ENCODE peak calls at places on chromosomes 2 and 18, in four cellular contexts. R is IMR-90, C is gastrocnemius medialis, F is sigmoid colon. G is an unnamed sample.

GRCh38 chr2:72888438-72889202 is 1.4 kb downstream of the SPR start:
- DNase-seq in R (no peak), C (no peak), F (no peak), G (no peak)

GRCh38 chr2:33380661-33381183 is 95.7 kb upstream of the RASGRP3 start:
- DNase-seq in R (no peak), C (no peak), F (no peak), G (no peak)

GRCh38 chr2:82650038-82650437 is 1809.0 kb downstream of the SUCLG1 start:
- DNase-seq in R (no peak), C (no peak), F (no peak), G (no peak)

GRCh38 chr2:131431336-131431735 is 44.6 kb upstream of the TUBA3D start:
- DNase-seq in R (peak; percentile 54), C (no peak), F (no peak), G (no peak)

GRCh38 chr18:67644226-67644625 is 127.7 kb upstream of the DSEL start:
- DNase-seq in R (no peak), C (no peak), F (no peak), G (no peak)

GRCh38 chr2:48428449-48428848 is 101.5 kb upstream of the STON1 start:
- DNase-seq in R (no peak), C (no peak), F (no peak), G (no peak)

GRCh38 chr2:238669581-238670340 is 178.1 kb upstream of the TWIST2 start:
- DNase-seq in R (no peak), C (no peak), F (no peak), G (no peak)

GRCh38 chr2:10278763-10279471 is 23.8 kb upstream of the HPCAL1 start:
- DNase-seq in R (no peak), C (no peak), F (peak; percentile 46), G (no peak)

GRCh38 chr18:2848145-2848878 is 1.5 kb downstream of the EMILIN2 start:
- DNase-seq in R (no peak), C (no peak), F (no peak), G (peak; percentile 36)

GRCh38 chr2:31558401-31559295 is 22.1 kb downstream of the SRD5A2 start:
- DNase-seq in R (peak; percentile 20), C (no peak), F (no peak), G (peak; percentile 50)

GRCh38 chr2:198053173-198053572 is 248.8 kb downstream of the PLCL1 start:
- DNase-seq in R (no peak), C (no peak), F (no peak), G (no peak)

GRCh38 chr2:181742908-181743722 is 62.8 kb upstream of the NEUROD1 start:
- DNase-seq in R (peak; percentile 73), C (no peak), F (no peak), G (peak; percentile 83)

GRCh38 chr2:74119912-74120825 is 27.5 kb downstream of the BOLA3 start:
- DNase-seq in R (peak; percentile 69), C (peak; percentile 29), F (peak; percentile 90), G (peak; percentile 89)

GRCh38 chr2:150531626-150532419 is 44.4 kb upstream of the RND3 start:
- DNase-seq in R (peak; percentile 57), C (no peak), F (no peak), G (no peak)

GRCh38 chr18:26458526-26459232 is 89.7 kb downstream of the KCTD1 start:
- DNase-seq in R (peak; percentile 80), C (no peak), F (no peak), G (no peak)

GRCh38 chr2:145339646-145340045 is 819.7 kb upstream of the ZEB2 start:
- DNase-seq in R (no peak), C (no peak), F (no peak), G (peak; percentile 41)

GRCh38 chr2:219983836-219984235 is 356.4 kb downstream of the SLC4A3 start:
- DNase-seq in R (peak; percentile 69), C (no peak), F (no peak), G (peak; percentile 62)

GRCh38 chr18:23578891-23579653 is 7.2 kb downstream of the NPC1 start:
- DNase-seq in R (peak; percentile 49), C (no peak), F (no peak), G (peak; percentile 48)

GRCh38 chr2:238789317-238789806 is 58.5 kb upstream of the TWIST2 start:
- DNase-seq in R (no peak), C (no peak), F (no peak), G (no peak)

GRCh38 chr18:36662000-36662399 is 166.8 kb downstream of the TPGS2 start:
- DNase-seq in R (peak; percentile 28), C (no peak), F (no peak), G (peak; percentile 32)

GRCh38 chr2:191740016-191740419 is 62.1 kb downstream of the NABP1 start:
- DNase-seq in R (no peak), C (no peak), F (no peak), G (no peak)

GRCh38 chr2:129443235-129443884 is 536.1 kb upstream of the RAB6C start:
- DNase-seq in R (no peak), C (no peak), F (no peak), G (no peak)

GRCh38 chr2:216414772-216415319 is 2.6 kb downstream of the SMARCAL1 start:
- DNase-seq in R (no peak), C (no peak), F (no peak), G (no peak)

GRCh38 chr2:65379721-65380171 is 52.7 kb downstream of the SPRED2 start:
- DNase-seq in R (no peak), C (no peak), F (no peak), G (no peak)

GRCh38 chr2:65532937-65533336 is 100.5 kb upstream of the SPRED2 start:
- DNase-seq in R (no peak), C (no peak), F (no peak), G (no peak)

GRCh38 chr2:195486987-195487644 is 169.9 kb upstream of the SLC39A10 start:
- DNase-seq in R (peak; percentile 81), C (no peak), F (no peak), G (peak; percentile 69)

DNA sequence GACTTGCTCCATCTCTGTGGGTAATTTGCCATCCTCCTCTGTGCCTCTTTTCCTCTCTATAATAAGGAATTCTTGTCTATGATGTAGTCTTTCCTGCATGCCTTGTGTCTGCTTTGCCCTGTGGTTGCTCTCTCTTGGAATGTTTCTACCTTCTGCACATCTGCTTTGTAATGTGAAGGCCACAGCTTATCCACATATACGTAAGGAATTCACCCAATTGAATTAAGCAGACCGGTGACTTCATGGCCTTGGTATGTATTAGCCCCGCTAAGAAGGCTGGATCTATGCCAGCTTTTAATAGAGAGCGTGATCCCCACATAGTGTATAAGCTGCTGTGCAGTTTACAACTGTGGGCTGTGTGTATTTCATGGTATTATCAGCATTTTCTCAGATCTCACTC is 274.7 kb downstream of the RNF144A start:
- DNase-seq in R (peak; percentile 62), C (no peak), F (no peak), G (peak; percentile 83)
- H3K4me3 ChIP-seq in R (no peak overlapping the region), C (no peak overlapping the region), F (no peak overlapping the region), G (no peak overlapping the region)

DNA sequence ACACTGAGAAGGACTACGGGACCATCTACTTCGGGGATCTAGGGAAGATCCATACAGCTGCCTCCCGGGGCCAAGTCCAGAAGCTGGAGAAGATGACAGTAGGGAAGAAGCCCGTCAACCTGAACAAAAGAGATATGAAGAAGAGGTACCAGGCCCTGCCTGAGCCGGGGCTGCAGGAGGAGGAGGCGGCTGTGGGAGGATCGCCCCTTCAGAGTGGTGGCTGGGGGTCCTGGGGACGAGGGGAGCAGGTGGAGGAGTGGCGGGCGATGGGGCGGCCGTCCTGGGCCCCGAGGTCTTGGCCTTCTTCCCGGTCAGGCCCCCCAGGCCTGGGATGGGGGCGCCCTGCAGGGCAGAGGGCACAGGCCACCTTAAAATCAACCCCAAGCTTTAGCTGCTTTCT is 524 bp downstream of the ANKRD30B start:
- DNase-seq in R (no peak), C (no peak), F (no peak), G (no peak)
- H3K4me3 ChIP-seq in R (no peak overlapping the region), C (no peak overlapping the region), F (no peak overlapping the region), G (peak overlapping the region; percentile 44)

DNA sequence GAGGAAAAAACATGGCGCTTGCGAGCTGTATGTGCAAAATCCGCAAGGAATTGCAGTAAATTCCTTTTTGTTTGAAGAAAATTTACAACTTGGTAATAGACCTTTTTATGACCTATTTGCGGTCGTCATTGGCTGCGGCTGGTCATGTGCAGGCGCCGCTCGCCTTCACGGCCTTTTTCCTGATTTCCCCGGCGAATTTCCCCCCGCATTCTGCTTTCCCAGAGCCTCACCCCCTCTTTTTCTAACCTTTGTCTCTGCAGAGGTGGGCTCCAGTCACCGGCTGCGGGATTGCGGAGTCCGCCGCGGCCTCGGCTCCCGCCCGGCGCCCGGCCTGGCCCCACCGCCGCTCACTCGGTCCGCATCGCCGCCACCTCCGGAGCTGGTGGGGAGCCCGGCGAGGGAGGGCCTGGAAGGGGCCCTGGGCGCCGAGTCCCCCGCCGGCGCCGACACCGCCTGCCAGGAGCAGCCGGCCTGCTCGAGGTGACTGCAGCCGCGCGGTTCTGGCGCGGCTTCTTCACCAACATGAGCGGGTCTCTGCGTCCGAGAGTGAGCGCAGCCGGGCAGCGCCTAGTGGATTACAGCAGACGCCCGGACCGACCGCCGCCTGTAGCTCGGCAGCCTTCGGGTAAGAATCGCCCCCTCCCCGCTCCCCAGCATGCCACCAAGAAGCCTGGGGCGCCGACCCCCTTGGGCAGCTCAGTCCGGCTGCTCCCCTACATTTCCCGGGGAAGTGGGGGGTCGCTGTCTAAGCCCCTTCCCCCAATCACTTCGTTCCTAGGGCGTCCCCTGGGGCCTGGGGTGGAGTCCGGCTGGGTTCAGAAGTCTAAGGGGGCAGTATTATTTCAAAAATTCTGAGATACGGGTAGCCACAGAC is 7.1 kb downstream of the HOXD8 start:
- DNase-seq in R (no peak), C (no peak), F (peak; percentile 78), G (no peak)
- H3K4me3 ChIP-seq in R (peak overlapping the region; percentile 13), C (peak overlapping the region; percentile 79), F (peak overlapping the region; percentile 53), G (peak overlapping the region; percentile 86)

DNA sequence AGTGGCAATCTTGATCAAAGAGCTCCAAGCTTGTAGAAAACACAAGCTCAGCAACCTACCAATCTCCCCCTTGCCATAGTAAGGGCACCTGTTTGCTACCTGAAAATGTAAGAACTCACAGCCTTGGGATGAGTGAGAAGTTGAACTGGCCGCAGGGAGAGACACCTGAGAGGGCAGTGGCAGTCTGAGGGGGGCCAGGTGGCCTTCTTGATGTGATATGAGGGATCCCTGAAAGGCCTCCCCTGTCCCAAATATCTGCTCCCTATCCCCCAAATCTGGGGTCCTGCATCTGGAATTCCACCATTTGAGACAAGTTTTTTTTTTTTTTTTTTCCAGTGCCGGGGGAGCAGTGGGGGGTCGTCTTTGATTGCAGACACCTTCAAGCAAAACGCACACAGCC is 230.2 kb upstream of the SMAD2 start:
- DNase-seq in R (no peak), C (no peak), F (no peak), G (no peak)
- H3K4me3 ChIP-seq in R (no peak overlapping the region), C (no peak overlapping the region), F (no peak overlapping the region), G (no peak overlapping the region)

DNA sequence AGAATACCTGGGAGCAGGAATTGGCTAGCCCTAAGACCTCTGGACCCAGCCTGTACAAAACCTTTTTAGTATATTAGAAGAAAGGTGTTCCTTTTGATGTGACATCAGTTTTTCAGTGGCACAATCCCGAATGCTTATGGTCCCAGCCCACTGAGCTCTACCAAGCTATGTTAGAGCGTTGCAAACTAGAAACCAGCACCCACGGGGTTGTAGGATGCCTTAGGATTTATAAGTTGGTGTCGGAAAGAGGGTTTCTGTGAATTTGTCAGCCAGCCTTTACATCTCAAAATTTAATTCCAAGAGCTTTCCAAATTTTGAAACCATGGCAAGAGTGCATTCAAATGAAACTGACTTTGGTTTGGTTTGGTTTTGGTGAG is 499 bp upstream of the LMAN1 start:
- DNase-seq in R (no peak), C (no peak), F (no peak), G (no peak)
- H3K4me3 ChIP-seq in R (peak overlapping the region; percentile 62), C (peak overlapping the region; percentile 91), F (peak overlapping the region; percentile 64), G (peak overlapping the region; percentile 100)

GRCh38 chr2:41735446-41735845 is 312.4 kb upstream of the PKDCC start:
- DNase-seq in R (no peak), C (no peak), F (no peak), G (no peak)
- H3K4me3 ChIP-seq in R (no peak overlapping the region), C (no peak overlapping the region), F (no peak overlapping the region), G (peak overlapping the region; percentile 24)